ENCODE peak calls at places on chromosomes 2 and 18, in five cellular contexts. I is NCI-H345; U is Caki2; P is activated T-helper 1 cell treated with anti-CD3 and anti-CD28 coated beads, Interleukin-12 subunit alpha, Interleukin-12 subunit beta, Interleukin-2, Interleukin-4 antibody, amounts not matched to agents 30 ng/mL and 10 ng/mL and 1 ng/mL, durations not matched to agents 14 hours and 24 hours and 36 hours; H is GM04504. X is an unnamed sample.

GRCh38 chr18:36297419-36298112 is at the start of gene FHOD3:
- DNase-seq in I (peak), U (peak), P (no peak), H (peak), X (peak)

GRCh38 chr2:150484461-150484931 is 3.0 kb downstream of the RND3 start:
- DNase-seq in I (no peak), U (no peak), P (no peak), H (peak), X (peak)

GRCh38 chr2:150465703-150466569 is 21.5 kb downstream of the RND3 start:
- DNase-seq in I (no peak), U (no peak), P (no peak), H (peak), X (no peak)

GRCh38 chr2:44549099-44549471 is 187.3 kb downstream of the CAMKMT start:
- DNase-seq in I (no peak), U (peak), P (no peak), H (peak), X (peak)

GRCh38 chr2:169221745-169222369 is 140.5 kb downstream of the LRP2 start:
- DNase-seq in I (peak), U (peak), P (no peak), H (no peak), X (peak)

GRCh38 chr2:84906900-84907714 is 1.7 kb downstream of the TMSB10 start:
- DNase-seq in I (peak), U (peak), P (no peak), H (peak), X (peak)

GRCh38 chr2:172102858-172103359 is at the start of gene DLX2:
- DNase-seq in I (peak), U (no peak), P (peak), H (peak), X (peak)

GRCh38 chr18:57519668-57520424 is 66.7 kb downstream of the FECH start:
- DNase-seq in I (no peak), U (no peak), P (no peak), H (no peak), X (peak)

GRCh38 chr2:209638346-209638745 is 133.3 kb upstream of the UNC80 start:
- DNase-seq in I (no peak), U (peak), P (no peak), H (no peak), X (peak)

GRCh38 chr2:130380096-130380934 is 24.5 kb downstream of the PTPN18 start:
- DNase-seq in I (no peak), U (no peak), P (no peak), H (no peak), X (no peak)

X was measured in mammary epithelial cell.